ENCODE peak calls at places on chromosome 1, in eight cellular contexts. A, U, G, V, D, R, W and L are unnamed samples. For H3K4me1 and H3K36me3, the result is how much of the 10 kb centered on the place peaks cover.

GRCh38 chr1:170247751-170248521 is 102.2 kb downstream of the NTMT2 start:
- DNase-seq in A (no peak), U (peak), G (no peak), V (no peak), D (no peak), R (no peak), W (no peak), L (no peak)

GRCh38 chr1:39084191-39084590 is 58.0 kb downstream of the NDUFS5 start:
- DNase-seq in A (no peak), U (no peak), G (no peak), V (no peak), D (no peak), R (no peak), W (no peak), L (no peak)

GRCh38 chr1:23673086-23673813 is 18.4 kb upstream of the RPL11 start:
- DNase-seq in A (peak), U (peak), G (peak), V (no peak), D (peak), R (peak), W (no peak), L (peak)

GRCh38 chr1:15343099-15343498 is 66.6 kb upstream of the EFHD2 start:
- DNase-seq in A (no peak), U (no peak), G (no peak), V (no peak), D (no peak), R (no peak), W (no peak), L (no peak)

GRCh38 chr1:30727796-30728195 is 4.4 kb upstream of the MATN1 start:
- DNase-seq in A (no peak), U (peak), G (no peak), V (no peak), D (no peak), R (peak), W (no peak), L (peak)

GRCh38 chr1:231803353-231803752 is 176.8 kb downstream of the DISC1 start:
- DNase-seq in A (no peak), U (peak), G (no peak), V (no peak), D (no peak), R (no peak), W (peak), L (peak)

GRCh38 chr1:67723620-67724019 is 38.6 kb downstream of the GADD45A start:
- DNase-seq in A (no peak), U (peak), G (no peak), V (no peak), D (no peak), R (no peak), W (no peak), L (no peak)

GRCh38 chr1:174769961-174770549 is 229.7 kb upstream of the CACYBP start:
- DNase-seq in A (no peak), U (peak), G (no peak), V (peak), D (no peak), R (peak), W (no peak), L (peak)

GRCh38 chr1:39871796-39872195 is 11.5 kb downstream of the TRIT1 start:
- DNase-seq in A (no peak), U (no peak), G (no peak), V (no peak), D (no peak), R (no peak), W (no peak), L (no peak)

DNA sequence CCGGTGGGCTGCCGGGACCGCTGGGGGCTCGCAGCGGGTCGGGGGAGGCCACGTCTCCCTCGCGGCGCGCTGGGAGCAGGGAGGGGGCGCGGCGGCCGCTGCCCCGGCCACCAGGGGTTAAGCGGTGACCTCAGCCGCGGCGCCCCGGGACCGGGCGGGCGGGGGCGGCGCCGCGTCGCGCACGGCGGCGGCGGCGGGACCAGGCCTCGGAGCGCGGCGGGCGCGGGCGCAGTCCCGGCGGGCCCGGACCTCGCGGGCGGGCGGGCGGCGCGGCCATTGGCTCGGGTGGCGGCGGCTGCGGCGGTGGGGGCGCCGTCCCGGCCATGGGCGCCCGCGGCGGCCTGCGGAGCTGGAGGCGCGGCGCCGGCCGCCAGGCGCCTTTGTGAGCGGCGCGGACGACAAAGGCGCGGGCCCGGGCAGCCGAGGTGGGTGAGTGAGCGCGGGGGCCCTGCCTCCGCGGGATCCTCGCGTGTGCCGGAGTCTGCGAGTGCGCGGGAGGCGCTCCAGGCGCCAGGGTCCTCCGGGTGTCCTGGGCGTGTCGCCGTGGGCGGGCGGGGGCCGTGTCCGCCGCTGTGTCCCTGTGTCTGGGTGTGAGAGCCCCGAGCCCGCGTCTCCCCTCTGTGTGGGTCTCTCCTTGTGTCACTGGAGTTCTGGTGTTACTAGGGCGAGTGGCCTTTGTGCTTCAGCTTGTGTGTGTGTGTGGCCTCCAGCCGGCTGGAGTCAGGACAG is at the start of gene ARHGEF10L:
- DNase-seq in A (no peak), U (no peak), G (peak), V (no peak), D (no peak), R (peak), W (no peak), L (peak)
- H3K4me1 ChIP-seq in A (under half), U (under half), G (under half), V (under half), D (half or more), R (under half), W (under half), L (under half)

DNA sequence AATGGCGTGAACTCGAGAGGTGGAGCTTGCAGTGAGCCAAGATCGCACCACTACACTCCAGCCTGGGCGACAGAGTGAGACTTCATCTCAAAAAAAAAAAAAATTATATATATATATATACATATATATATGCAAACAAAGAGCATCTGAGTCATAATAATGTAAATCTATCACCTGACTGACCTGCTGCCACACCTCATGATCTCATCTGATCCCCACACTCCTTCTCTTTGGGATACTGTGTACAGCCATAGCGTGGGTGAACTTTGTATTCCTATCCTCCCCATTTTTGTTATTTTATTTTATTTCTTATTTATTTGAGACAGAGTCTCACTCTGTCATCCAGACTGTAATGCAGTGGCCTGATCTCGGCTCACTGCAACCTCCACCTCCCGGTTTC is 2.6 kb upstream of the HDAC1 start:
- DNase-seq in A (no peak), U (no peak), G (no peak), V (no peak), D (no peak), R (no peak), W (no peak), L (no peak)
- H3K27ac ChIP-seq in A (no peak), U (no peak), G (no peak), V (no peak), D (peak), R (no peak), W (no peak), L (no peak)

GRCh38 chr1:11521605-11522399 is 42.8 kb downstream of the DISP3 start:
- DNase-seq in A (no peak), U (no peak), G (no peak), V (no peak), D (no peak), R (no peak), W (no peak), L (no peak)

GRCh38 chr1:11523746-11524464 is 45.0 kb downstream of the DISP3 start:
- DNase-seq in A (no peak), U (no peak), G (no peak), V (no peak), D (no peak), R (no peak), W (no peak), L (no peak)

GRCh38 chr1:11524465-11525150 is 45.7 kb downstream of the DISP3 start:
- DNase-seq in A (no peak), U (no peak), G (no peak), V (no peak), D (no peak), R (no peak), W (no peak), L (no peak)

GRCh38 chr1:11522400-11523235 is 43.7 kb downstream of the DISP3 start:
- DNase-seq in A (peak), U (no peak), G (no peak), V (no peak), D (no peak), R (no peak), W (no peak), L (no peak)

GRCh38 chr1:11523261-11523660 is 44.3 kb downstream of the DISP3 start:
- DNase-seq in A (peak), U (no peak), G (no peak), V (no peak), D (no peak), R (no peak), W (no peak), L (no peak)
- H3K36me3 ChIP-seq in A (under half), U (under half), G (under half), V (under half), D (under half), R (under half), W (under half), L (under half)

GRCh38 chr1:12549106-12549459 is 68.9 kb downstream of the DHRS3 start:
- DNase-seq in A (no peak), U (no peak), G (no peak), V (no peak), D (no peak), R (no peak), W (no peak), L (no peak)
- H3K4me1 ChIP-seq in A (under half), U (under half), G (under half), V (under half), D (under half), R (under half), W (under half), L (under half)

GRCh38 chr1:203915811-203916210 is 54.4 kb downstream of the SNRPE start:
- DNase-seq in A (no peak), U (peak), G (no peak), V (no peak), D (no peak), R (no peak), W (no peak), L (no peak)
- H3K27ac ChIP-seq in A (no peak), U (peak), G (no peak), V (no peak), D (no peak), R (no peak), W (no peak), L (no peak)

DNA sequence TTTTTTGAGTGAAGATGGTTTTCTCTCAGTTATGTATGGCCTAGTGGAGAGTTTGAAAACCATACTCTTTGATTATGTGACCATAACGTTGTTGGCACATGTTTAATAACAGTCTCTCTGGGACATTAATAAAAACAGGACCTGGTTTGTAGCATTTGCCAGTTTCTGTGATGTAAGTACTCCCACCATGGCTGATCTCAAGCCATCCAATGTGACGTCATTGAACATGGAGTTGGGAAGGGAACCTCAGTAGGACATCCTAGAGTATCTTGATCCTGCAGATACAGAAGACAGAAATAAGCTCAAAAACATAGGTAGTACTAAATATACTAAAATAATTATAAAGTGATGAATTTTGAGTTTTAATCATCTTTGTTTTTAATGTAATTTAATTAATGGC is 107.0 kb downstream of the ACTL8 start:
- DNase-seq in A (no peak), U (no peak), G (no peak), V (no peak), D (no peak), R (no peak), W (no peak), L (no peak)
- H3K36me3 ChIP-seq in A (under half), U (under half), G (under half), V (under half), D (under half), R (under half), W (under half), L (under half)

DNA sequence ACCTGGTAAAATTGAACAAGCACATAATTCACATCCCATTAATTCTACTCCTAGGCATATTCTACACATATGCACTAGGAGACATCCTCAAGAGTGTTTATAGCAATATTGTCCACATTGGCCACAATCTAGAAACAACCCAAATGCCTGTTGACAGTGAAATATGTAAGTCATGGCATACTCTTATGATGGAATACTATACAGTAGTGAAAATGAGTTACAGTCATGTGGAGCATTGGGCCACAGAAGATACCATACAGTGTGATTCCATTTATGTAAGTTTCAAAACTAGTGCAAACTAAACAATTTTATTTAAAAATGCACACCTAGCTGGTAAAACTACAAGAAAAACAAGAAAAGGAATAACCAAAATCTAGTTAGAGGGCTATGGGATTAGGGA is 19.1 kb downstream of the CHIT1 start:
- DNase-seq in A (no peak), U (no peak), G (no peak), V (no peak), D (no peak), R (no peak), W (no peak), L (no peak)
- H3K4me1 ChIP-seq in A (under half), U (under half), G (under half), V (under half), D (under half), R (under half), W (under half), L (under half)